ENCODE peak calls at places on chromosomes 2 and 18, in eight cellular contexts. W is Ammon's horn; X is stimulated activated naive CD8-positive, alpha-beta T cell treated with anti-CD3 and anti-CD28 coated beads, Interleukin-15, Interleukin-2, amounts not matched to agents 100 U/mL and 50 U/mL, for 24 hours; H is NCI-H1694; E is heart right ventricle; O is tibial artery; K is nucleus accumbens; Z is ecto neural progenitor cell. C is an unnamed sample.
A peak's percentile ranks its signal among the peaks of the same experiment; 100 is the strongest.

GRCh38 chr2:223100061-223100511 is 48.1 kb downstream of the KCNE4 start:
- DNase-seq in W (no peak), E (peak; percentile 73), H (no peak), Z (no peak), K (no peak), O (peak; percentile 49), X (no peak), C (peak; percentile 53)

GRCh38 chr2:18381451-18381850 is 179.0 kb downstream of the RDH14 start:
- DNase-seq in X (no peak), O (no peak), W (no peak), Z (no peak), K (no peak), H (no peak), E (no peak), C (no peak)

GRCh38 chr18:21489919-21490495 is 110.5 kb downstream of the ESCO1 start:
- DNase-seq in O (no peak), X (no peak), E (no peak), K (no peak), Z (no peak), W (no peak), H (no peak), C (no peak)

GRCh38 chr2:234661146-234661545 is 164.3 kb upstream of the ARL4C start:
- DNase-seq in E (no peak), O (no peak), W (no peak), H (no peak), X (no peak), K (no peak), Z (no peak), C (no peak)

GRCh38 chr2:73035899-73036778 is 35.4 kb downstream of the SFXN5 start:
- DNase-seq in H (peak; percentile 6), W (peak; percentile 63), Z (no peak), X (no peak), O (no peak), K (peak; percentile 32), E (no peak), C (no peak)

GRCh38 chr2:120290737-120291136 is 38.1 kb downstream of the RALB start:
- DNase-seq in E (no peak), W (no peak), K (no peak), X (no peak), Z (no peak), H (no peak), O (no peak), C (no peak)

GRCh38 chr18:54033087-54033486 is 191.4 kb downstream of the MBD2 start:
- DNase-seq in H (no peak), O (no peak), E (no peak), X (no peak), K (no peak), Z (no peak), W (no peak), C (no peak)

GRCh38 chr2:74606927-74607326 is 41.2 kb downstream of the M1AP start:
- DNase-seq in O (no peak), E (no peak), X (no peak), K (no peak), H (no peak), W (no peak), Z (no peak), C (no peak)

GRCh38 chr2:189350515-189351209 is 90.6 kb upstream of the WDR75 start:
- DNase-seq in E (peak; percentile 36), H (no peak), O (peak; percentile 79), K (no peak), Z (no peak), W (no peak), X (no peak), C (peak; percentile 99)

GRCh38 chr2:152093464-152093863 is 5.4 kb downstream of the CACNB4 start:
- DNase-seq in W (no peak), H (peak; percentile 90), E (no peak), O (no peak), K (no peak), Z (no peak), X (no peak), C (no peak)

GRCh38 chr2:175156534-175156933 is 11.5 kb downstream of the ATF2 start:
- DNase-seq in X (no peak), W (no peak), E (peak; percentile 6), O (no peak), K (no peak), Z (no peak), H (no peak), C (no peak)

GRCh38 chr18:13377496-13377895 is 158.9 kb downstream of the LDLRAD4 start:
- DNase-seq in W (no peak), X (peak; percentile 42), Z (no peak), K (no peak), E (no peak), O (no peak), H (no peak), C (no peak)

GRCh38 chr18:23259701-23260661 is 124.7 kb downstream of the CABLES1 start:
- DNase-seq in H (no peak), W (peak; percentile 56), Z (peak; percentile 93), K (no peak), O (peak; percentile 84), E (peak; percentile 80), X (peak; percentile 40), C (no peak)

GRCh38 chr18:1544016-1544415 is 639.3 kb downstream of the ADCYAP1 start:
- DNase-seq in Z (no peak), W (no peak), K (no peak), O (no peak), X (no peak), E (no peak), H (no peak), C (no peak)

GRCh38 chr18:34611904-34612303 is 98.2 kb upstream of the DTNA start:
- DNase-seq in H (no peak), K (no peak), X (no peak), O (no peak), Z (no peak), W (no peak), E (no peak), C (no peak)

GRCh38 chr2:14479486-14479885 is 153.0 kb upstream of the LRATD1 start:
- DNase-seq in H (no peak), E (no peak), Z (no peak), X (no peak), O (no peak), K (no peak), W (no peak), C (no peak)

GRCh38 chr2:23411752-23412431 is 26.9 kb downstream of the KLHL29 start:
- DNase-seq in H (no peak), Z (no peak), K (no peak), X (no peak), W (no peak), E (no peak), O (no peak), C (peak; percentile 67)

GRCh38 chr18:36314754-36315153 is 17.2 kb downstream of the FHOD3 start:
- DNase-seq in X (no peak), E (no peak), O (no peak), W (no peak), K (no peak), H (no peak), Z (no peak), C (peak; percentile 81)

GRCh38 chr2:6824962-6825361 is 40.7 kb downstream of the CMPK2 start:
- DNase-seq in W (no peak), H (no peak), E (no peak), O (no peak), X (no peak), K (no peak), Z (no peak), C (peak; percentile 93)

GRCh38 chr18:63523660-63524059 is 18.5 kb upstream of the SERPINB12 start:
- DNase-seq in X (no peak), W (no peak), H (no peak), O (no peak), E (no peak), Z (no peak), K (no peak), C (no peak)

GRCh38 chr18:8298186-8298585 is 311.1 kb upstream of the RAB12 start:
- DNase-seq in Z (no peak), H (no peak), O (no peak), W (no peak), E (no peak), X (no peak), K (no peak), C (no peak)

GRCh38 chr2:134206573-134206972 is 47.3 kb upstream of the MGAT5 start:
- DNase-seq in H (no peak), X (no peak), K (no peak), O (peak; percentile 62), W (peak; percentile 37), Z (no peak), E (peak; percentile 54), C (no peak)

GRCh38 chr2:232315049-232315922 is 63.3 kb upstream of the ALPP start:
- DNase-seq in E (peak; percentile 49), H (no peak), X (peak; percentile 73), O (peak; percentile 73), W (peak; percentile 80), Z (no peak), K (peak; percentile 19), C (peak; percentile 20)

GRCh38 chr2:220278022-220278421 is 650.6 kb downstream of the SLC4A3 start:
- DNase-seq in H (no peak), E (no peak), Z (no peak), O (no peak), K (no peak), X (no peak), W (no peak), C (no peak)

GRCh38 chr2:146927080-146927714 is 917.6 kb upstream of the ACVR2A start:
- DNase-seq in Z (peak; percentile 75), X (no peak), E (no peak), K (no peak), H (peak; percentile 24), W (peak; percentile 73), O (peak; percentile 39), C (peak; percentile 57)